ENCODE peak calls at places on chromosome 20, in eight cellular contexts. F is activated CD4-positive, alpha-beta T cell treated with anti-CD3 and anti-CD28 coated beads for 1 hour; G is small intestine; A is NCI-H146; B is endothelial cell; L is hypothalamus; Y is foreskin keratinocyte; S is stimulated activated CD8-positive, alpha-beta memory T cell treated with anti-CD3 and anti-CD28 coated beads, Interleukin-7, amount 100 ng/mL, for 4 hours. V is an unnamed sample.

GRCh38 chr20:17747431-17747846 is 47.7 kb downstream of the BANF2 start:
- DNase-seq in A (no peak), G (peak), S (no peak), B (no peak), Y (peak), F (no peak), L (no peak), V (no peak)

GRCh38 chr20:50447102-50447804 is 62.9 kb upstream of the PTPN1 start:
- DNase-seq in Y (no peak), G (no peak), F (no peak), L (no peak), B (no peak), A (no peak), S (no peak), V (no peak)

GRCh38 chr20:3788685-3789155 is 2.2 kb upstream of the CENPB start:
- DNase-seq in B (no peak), G (peak), F (no peak), L (no peak), S (no peak), A (no peak), Y (no peak), V (no peak)

GRCh38 chr20:25211273-25211672 is 15.8 kb downstream of the ENTPD6 start:
- DNase-seq in Y (no peak), A (no peak), G (no peak), F (no peak), S (no peak), L (no peak), B (no peak), V (no peak)

GRCh38 chr20:32535953-32536823 is 48.9 kb downstream of the NOL4L start:
- DNase-seq in G (peak), B (peak), Y (no peak), S (peak), L (peak), A (peak), F (peak), V (no peak)

GRCh38 chr20:63556873-63557478 is 3.0 kb downstream of the FNDC11 start:
- DNase-seq in Y (no peak), S (no peak), F (no peak), G (no peak), A (no peak), L (no peak), B (no peak), V (no peak)

GRCh38 chr20:55977723-55978481 is 27.4 kb downstream of the CBLN4 start:
- DNase-seq in L (no peak), S (no peak), F (no peak), Y (no peak), A (no peak), G (no peak), B (no peak), V (no peak)

GRCh38 chr20:21574443-21574842 is 60.6 kb upstream of the NKX2-2 start:
- DNase-seq in A (no peak), Y (no peak), F (no peak), S (no peak), B (no peak), L (no peak), G (no peak), V (no peak)

GRCh38 chr20:297925-298754 is 770 bp downstream of the ZCCHC3 start:
- DNase-seq in L (peak), A (peak), F (peak), Y (peak), G (peak), B (peak), S (peak), V (no peak)

GRCh38 chr20:49320460-49320859 is 42.6 kb upstream of the ZNFX1 start:
- DNase-seq in F (no peak), A (peak), G (peak), Y (peak), B (peak), L (no peak), S (no peak), V (no peak)